ENCODE peak calls at places on chromosomes 13 and 19, in five cellular contexts. L is GM12878, Y is HepG2, A is H1, R is K562. N is an unnamed sample.

GRCh38 chr13:28252547-28252946 is 114.2 kb downstream of the PAN3 start:
- DNase-seq in R (no peak), L (no peak), A (no peak), Y (no peak), N (no peak)

GRCh38 chr19:16320987-16321386 is 3.6 kb upstream of the KLF2 start:
- DNase-seq in L (no peak), R (no peak), Y (no peak), A (no peak), N (no peak)

GRCh38 chr13:73228546-73228945 is 169.7 kb downstream of the KLF5 start:
- DNase-seq in A (no peak), Y (no peak), L (no peak), R (no peak), N (no peak)

GRCh38 chr13:22402682-22403081 is 731.8 kb downstream of the FGF9 start:
- DNase-seq in L (no peak), R (no peak), Y (no peak), A (no peak), N (no peak)

GRCh38 chr19:15159251-15159650 is 41.5 kb downstream of the NOTCH3 start:
- DNase-seq in R (peak), A (no peak), L (no peak), Y (no peak), N (peak)

GRCh38 chr13:101747039-101747438 is 294.6 kb downstream of the ITGBL1 start:
- DNase-seq in Y (no peak), L (no peak), A (no peak), R (no peak), N (no peak)

GRCh38 chr19:10760268-10760944 is 42.5 kb downstream of the DNM2 start:
- DNase-seq in R (no peak), Y (no peak), L (no peak), A (no peak), N (no peak)

GRCh38 chr19:49876422-49877019 is 634 bp downstream of the AKT1S1 start:
- DNase-seq in R (peak), Y (peak), L (peak), A (peak), N (peak)

GRCh38 chr13:112545866-112546265 is 42.1 kb downstream of the TUBGCP3 start:
- DNase-seq in A (no peak), Y (no peak), L (no peak), R (no peak), N (no peak)

GRCh38 chr13:107379398-107380155 is 811.6 kb upstream of the ARGLU1 start:
- DNase-seq in A (no peak), L (no peak), R (no peak), Y (no peak), N (no peak)

GRCh38 chr19:48746738-48747575 is at the start of gene IZUMO1:
- DNase-seq in L (no peak), A (peak), R (peak), Y (no peak), N (peak)

GRCh38 chr13:60448907-60449510 is 52.0 kb downstream of the TDRD3 start:
- DNase-seq in Y (peak), A (no peak), R (peak), L (no peak), N (peak)

GRCh38 chr13:84896128-84896527 is 903.1 kb downstream of the SLITRK6 start:
- DNase-seq in L (peak), R (peak), A (peak), Y (peak), N (peak)

GRCh38 chr13:112176746-112177119 is 109.8 kb downstream of the SOX1 start:
- DNase-seq in R (no peak), L (no peak), Y (no peak), A (no peak), N (no peak)

GRCh38 chr19:10007811-10008211 is 2.5 kb downstream of the COL5A3 start:
- DNase-seq in L (no peak), Y (no peak), A (no peak), R (no peak), N (no peak)

GRCh38 chr13:24616514-24616913 is 63.7 kb upstream of the ATP12A start:
- DNase-seq in Y (no peak), L (no peak), A (no peak), R (no peak), N (no peak)

GRCh38 chr13:111963031-111963430 is 103.9 kb upstream of the SOX1 start:
- DNase-seq in A (no peak), L (no peak), Y (no peak), R (no peak), N (no peak)

GRCh38 chr13:45367358-45367757 is 26.4 kb upstream of the TPT1 start:
- DNase-seq in Y (peak), L (peak), A (no peak), R (peak), N (peak)

GRCh38 chr13:27979001-27979643 is 9.4 kb downstream of the URAD start:
- DNase-seq in A (no peak), R (peak), L (no peak), Y (no peak), N (peak)

GRCh38 chr13:105144936-105145335 is 1390.5 kb downstream of the EFNB2 start:
- DNase-seq in Y (no peak), A (no peak), R (no peak), L (no peak), N (no peak)

GRCh38 chr13:90502143-90502542 is 845.3 kb upstream of the MIR17HG start:
- DNase-seq in Y (no peak), R (no peak), A (no peak), L (no peak), N (no peak)

GRCh38 chr19:47390533-47391488 is 28.5 kb downstream of the MEIS3 start:
- DNase-seq in L (no peak), R (no peak), A (no peak), Y (no peak), N (peak)

GRCh38 chr13:96216543-96216942 is 126.6 kb downstream of the HS6ST3 start:
- DNase-seq in L (no peak), A (no peak), R (no peak), Y (no peak), N (peak)

GRCh38 chr13:101265934-101266333 is 150.4 kb downstream of the NALCN start:
- DNase-seq in Y (no peak), A (no peak), L (no peak), R (no peak), N (no peak)

GRCh38 chr19:41590945-41591344 is 15.0 kb downstream of the CEACAM21 start:
- DNase-seq in A (no peak), L (no peak), Y (no peak), R (no peak), N (no peak)

GRCh38 chr19:30651691-30652090 is 279.5 kb downstream of the ZNF536 start:
- DNase-seq in A (no peak), L (no peak), R (no peak), Y (no peak), N (no peak)

GRCh38 chr19:863305-863620 is 3.8 kb downstream of the CFD start:
- DNase-seq in Y (no peak), A (no peak), L (no peak), R (no peak), N (no peak)

GRCh38 chr19:862529-863304 is 3.3 kb downstream of the CFD start:
- DNase-seq in R (peak), L (peak), A (peak), Y (no peak), N (peak)

GRCh38 chr19:860481-861098 is 1.1 kb downstream of the CFD start:
- DNase-seq in R (peak), Y (peak), A (no peak), L (no peak), N (peak)

GRCh38 chr19:861099-861755 is 1.8 kb downstream of the CFD start:
- DNase-seq in R (no peak), A (no peak), L (no peak), Y (no peak), N (no peak)

GRCh38 chr19:861756-862528 is 2.5 kb downstream of the CFD start:
- DNase-seq in Y (peak), R (peak), A (peak), L (no peak), N (peak)
- TF ChIP-seq CREB1 in Y (no peak), R (peak), A (peak), L (no peak), N (peak)

GRCh38 chr13:50809133-50810090 is 34.1 kb downstream of the DLEU7 start:
- DNase-seq in R (no peak), L (no peak), A (no peak), Y (no peak), N (no peak)
- H3K27ac ChIP-seq in R (no peak), L (no peak), A (no peak), Y (no peak), N (no peak)

GRCh38 chr13:43805071-43805468 is 18.3 kb upstream of the ENOX1 start:
- DNase-seq in R (no peak), Y (peak), L (no peak), A (no peak), N (peak)

GRCh38 chr13:43800828-43801227 is 14.1 kb upstream of the ENOX1 start:
- DNase-seq in A (no peak), R (no peak), Y (no peak), L (no peak), N (no peak)

GRCh38 chr13:43804461-43805070 is 17.8 kb upstream of the ENOX1 start:
- DNase-seq in Y (peak), A (no peak), L (peak), R (no peak), N (peak)

GRCh38 chr13:43805681-43806128 is 18.9 kb upstream of the ENOX1 start:
- DNase-seq in A (no peak), Y (no peak), L (no peak), R (no peak), N (peak)

DNA sequence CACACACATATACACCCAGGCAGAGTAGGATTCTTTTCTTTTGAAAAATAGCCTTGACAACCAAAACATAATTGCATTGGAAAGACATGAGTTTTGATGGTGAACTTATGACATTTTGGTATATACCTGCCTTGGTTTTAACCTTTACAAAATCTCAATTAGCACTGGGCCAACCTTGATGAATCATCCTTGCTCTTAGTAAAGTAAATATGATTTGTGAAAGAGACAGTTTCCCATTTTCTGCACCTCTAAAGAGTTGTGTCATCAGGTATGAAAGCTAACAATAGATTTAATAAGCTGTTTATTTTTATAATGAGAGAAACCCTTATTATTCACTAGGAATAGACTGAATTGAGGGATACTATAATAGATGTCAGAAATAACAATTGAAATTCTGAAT is 15.7 kb upstream of the ENOX1 start:
- DNase-seq in R (no peak), Y (no peak), A (no peak), L (no peak), N (no peak)
- TF ChIP-seq CREB1 in R (no peak), Y (no peak), A (no peak), L (no peak), N (no peak)

DNA sequence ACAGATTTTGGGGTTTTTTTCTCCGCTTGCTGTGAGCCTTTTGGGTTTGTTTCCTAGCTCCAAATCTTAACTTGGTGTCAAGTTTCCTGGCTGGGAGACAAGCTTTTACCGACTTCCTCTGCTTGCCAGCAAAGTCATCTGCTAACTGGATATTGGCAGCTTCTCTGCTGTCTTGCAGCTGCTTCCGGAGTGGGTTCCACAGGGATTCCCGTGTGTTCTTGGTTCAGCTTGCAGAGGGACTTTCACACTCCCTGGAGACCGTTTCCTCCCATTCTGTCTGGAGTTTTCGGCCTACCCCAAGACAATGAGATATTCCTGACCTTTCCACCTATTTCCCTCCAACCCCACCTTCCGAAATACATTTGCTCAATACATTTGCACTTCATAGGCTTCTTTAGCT is 2.2 kb upstream of the COLGALT1 start:
- DNase-seq in A (no peak), Y (no peak), L (no peak), R (peak), N (peak)
- H3K27ac ChIP-seq in A (no peak), Y (no peak), L (no peak), R (peak), N (no peak)

GRCh38 chr19:2887391-2887914 is 13.3 kb upstream of the ZNF57 start:
- DNase-seq in R (peak), A (peak), L (no peak), Y (peak), N (peak)
- TF ChIP-seq CREB1 in R (no peak), A (no peak), L (no peak), Y (peak), N (no peak)

GRCh38 chr13:98442391-98443230 is 134.3 kb downstream of the STK24 start:
- DNase-seq in A (no peak), Y (no peak), L (no peak), R (no peak), N (no peak)
- H3K27ac ChIP-seq in A (no peak), Y (no peak), L (no peak), R (no peak), N (no peak)

GRCh38 chr19:8213827-8214672 is 4.9 kb downstream of the CERS4 start:
- DNase-seq in R (no peak), Y (peak), L (no peak), A (no peak), N (no peak)

GRCh38 chr19:8216357-8216756 is 7.2 kb downstream of the CERS4 start:
- DNase-seq in R (no peak), Y (no peak), A (no peak), L (no peak), N (no peak)

GRCh38 chr19:8214802-8215201 is 5.6 kb downstream of the CERS4 start:
- DNase-seq in A (no peak), L (no peak), R (no peak), Y (no peak), N (no peak)

GRCh38 chr19:8212916-8213315 is 3.7 kb downstream of the CERS4 start:
- DNase-seq in A (no peak), Y (no peak), L (no peak), R (no peak), N (no peak)

GRCh38 chr19:8215783-8216182 is 6.6 kb downstream of the CERS4 start:
- DNase-seq in L (no peak), Y (no peak), A (no peak), R (no peak), N (no peak)
- TF ChIP-seq CREB1 in L (no peak), Y (no peak), A (no peak), R (no peak), N (no peak)

GRCh38 chr19:36009220-36009619 is 607 bp upstream of the SYNE4 start:
- DNase-seq in L (no peak), Y (no peak), A (peak), R (no peak), N (peak)

GRCh38 chr19:36010402-36010801 is 1.8 kb upstream of the SYNE4 start:
- DNase-seq in R (no peak), L (no peak), Y (no peak), A (no peak), N (no peak)

GRCh38 chr19:36009633-36010379 is 1.2 kb upstream of the SYNE4 start:
- DNase-seq in Y (no peak), R (no peak), A (no peak), L (no peak), N (no peak)

GRCh38 chr19:36006955-36007354 is 1.7 kb downstream of the SYNE4 start:
- DNase-seq in R (no peak), A (no peak), L (no peak), Y (no peak), N (no peak)

GRCh38 chr19:36008336-36008978 is at the start of gene SYNE4:
- DNase-seq in A (peak), Y (peak), L (no peak), R (no peak), N (peak)
- H3K27ac ChIP-seq in A (no peak), Y (peak), L (no peak), R (no peak), N (peak)

DNA sequence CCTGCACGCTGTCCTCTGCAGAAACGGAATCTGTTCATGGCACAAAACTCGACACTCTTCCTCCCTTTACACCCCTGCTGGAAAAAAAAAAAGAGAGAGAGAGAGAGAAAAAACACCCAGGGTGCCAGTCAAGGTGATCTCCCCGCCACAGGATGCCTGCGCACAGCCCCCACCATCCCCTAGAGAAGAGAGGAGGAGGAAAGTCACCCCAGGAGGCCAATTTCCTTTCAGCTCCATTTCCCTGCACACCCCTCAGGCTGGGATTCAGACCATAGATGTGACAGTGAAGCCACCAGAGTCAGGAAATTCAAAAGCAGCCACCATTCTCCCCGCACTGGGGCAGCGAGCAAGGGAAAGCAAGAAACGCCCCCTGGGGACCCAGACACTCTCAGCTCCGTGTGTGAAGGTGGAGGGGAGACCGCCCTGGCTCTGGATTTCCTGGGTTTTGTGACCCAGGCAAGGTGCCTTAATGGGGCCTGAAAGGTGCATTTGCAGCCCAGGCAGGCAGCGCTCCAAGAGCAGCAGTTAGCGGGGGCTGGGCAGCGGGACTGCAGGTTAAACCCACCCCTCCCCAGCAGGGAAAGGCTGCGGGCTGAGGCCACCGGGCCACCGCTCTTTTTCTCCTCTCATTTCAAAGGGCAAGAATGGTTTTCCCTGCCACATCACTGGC is 84.0 kb upstream of the TM9SF2 start:
- DNase-seq in L (no peak), R (no peak), A (no peak), Y (no peak), N (peak)
- TF ChIP-seq CREB1 in L (no peak), R (no peak), A (no peak), Y (no peak), N (no peak)